ENCODE peak calls at places on chromosomes 6 and 20, in six cellular contexts. D is HCT116, M is GM12878, X is endothelial cell of umbilical vein, T is A549, O is H1. H is an unnamed sample.

GRCh38 chr20:56032251-56032650 is 26.9 kb upstream of the CBLN4 start:
- DNase-seq in D (peak), M (no peak), X (no peak), T (peak), O (no peak), H (peak)

GRCh38 chr6:106501836-106502447 is 127.4 kb downstream of the RTN4IP1 start:
- DNase-seq in D (no peak), M (no peak), X (no peak), T (no peak), O (no peak), H (peak)

GRCh38 chr6:82881519-82881918 is 184.1 kb downstream of the UBE3D start:
- DNase-seq in D (no peak), M (no peak), X (no peak), T (no peak), O (no peak), H (no peak)

GRCh38 chr6:170174124-170174770 is 116.6 kb downstream of the DLL1 start:
- DNase-seq in D (no peak), M (no peak), X (no peak), T (no peak), O (peak), H (no peak)

GRCh38 chr20:22402990-22403859 is 181.1 kb downstream of the FOXA2 start:
- DNase-seq in D (no peak), M (no peak), X (no peak), T (peak), O (no peak), H (no peak)

GRCh38 chr6:39568896-39569295 is 156.3 kb downstream of the KIF6 start:
- DNase-seq in D (no peak), M (no peak), X (no peak), T (no peak), O (no peak), H (no peak)

GRCh38 chr6:43217351-43217750 is 11.9 kb downstream of the DNPH1 start:
- DNase-seq in D (no peak), M (no peak), X (no peak), T (no peak), O (no peak), H (no peak)

GRCh38 chr6:159427335-159427734 is 258.1 kb downstream of the FNDC1 start:
- DNase-seq in D (no peak), M (no peak), X (no peak), T (no peak), O (no peak), H (no peak)

GRCh38 chr20:59810376-59811187 is 122.9 kb downstream of the SYCP2 start:
- DNase-seq in D (no peak), M (no peak), X (no peak), T (no peak), O (peak), H (no peak)

GRCh38 chr6:38182426-38182825 is 362.9 kb downstream of the ZFAND3 start:
- DNase-seq in D (no peak), M (no peak), X (no peak), T (no peak), O (no peak), H (no peak)

GRCh38 chr6:53811082-53811481 is 16.3 kb downstream of the LRRC1 start:
- DNase-seq in D (peak), M (peak), X (no peak), T (no peak), O (no peak), H (no peak)

GRCh38 chr20:53402233-53403005 is 191.2 kb downstream of the ZNF217 start:
- DNase-seq in D (no peak), M (no peak), X (no peak), T (no peak), O (no peak), H (no peak)

GRCh38 chr6:31639449-31639861 is 13.0 kb downstream of the BAG6 start:
- DNase-seq in D (no peak), M (no peak), X (no peak), T (no peak), O (no peak), H (peak)

GRCh38 chr6:105459884-105460283 is 57.0 kb upstream of the PREP start:
- DNase-seq in D (no peak), M (peak), X (peak), T (peak), O (no peak), H (peak)

GRCh38 chr6:84772428-84773132 is 8.2 kb upstream of the TBX18 start:
- DNase-seq in D (no peak), M (no peak), X (no peak), T (peak), O (peak), H (no peak)

GRCh38 chr20:17226410-17227198 is at the start of gene PCSK2:
- DNase-seq in D (no peak), M (no peak), X (no peak), T (peak), O (peak), H (no peak)

GRCh38 chr6:111087871-111088667 is 766 bp downstream of the SLC16A10 start:
- DNase-seq in D (peak), M (no peak), X (peak), T (no peak), O (peak), H (peak)

GRCh38 chr20:2748551-2749342 is 51.7 kb downstream of the CPXM1 start:
- DNase-seq in D (no peak), M (no peak), X (no peak), T (no peak), O (peak), H (no peak)

GRCh38 chr6:149717588-149718458 is at the start of gene LATS1:
- DNase-seq in D (peak), M (no peak), X (peak), T (peak), O (peak), H (peak)

GRCh38 chr6:1820165-1820564 is 210.4 kb downstream of the FOXC1 start:
- DNase-seq in D (no peak), M (no peak), X (no peak), T (no peak), O (no peak), H (no peak)

GRCh38 chr6:168890306-168890995 is 363.2 kb downstream of the THBS2 start:
- DNase-seq in D (no peak), M (no peak), X (no peak), T (no peak), O (no peak), H (no peak)

GRCh38 chr20:49924247-49924646 is 8.9 kb upstream of the SPATA2 start:
- DNase-seq in D (no peak), M (no peak), X (no peak), T (no peak), O (no peak), H (no peak)

GRCh38 chr6:40877362-40877761 is 161.7 kb downstream of the UNC5CL start:
- DNase-seq in D (no peak), M (no peak), X (no peak), T (no peak), O (no peak), H (no peak)

GRCh38 chr20:63560856-63561609 is 7.1 kb downstream of the FNDC11 start:
- DNase-seq in D (no peak), M (no peak), X (no peak), T (no peak), O (no peak), H (no peak)

GRCh38 chr6:17385660-17386059 is 7.7 kb upstream of the CAP2 start:
- DNase-seq in D (no peak), M (no peak), X (no peak), T (no peak), O (no peak), H (no peak)

GRCh38 chr20:63700199-63701050 is 4.0 kb downstream of the TNFRSF6B start:
- DNase-seq in D (no peak), M (no peak), X (no peak), T (no peak), O (no peak), H (no peak)

GRCh38 chr6:114053791-114054190 is 82.8 kb upstream of the HDAC2 start:
- DNase-seq in D (no peak), M (no peak), X (no peak), T (no peak), O (no peak), H (no peak)

GRCh38 chr6:158703121-158703839 is 53.4 kb downstream of the SYTL3 start:
- DNase-seq in D (no peak), M (no peak), X (no peak), T (no peak), O (no peak), H (no peak)

GRCh38 chr20:8361008-8361652 is 229.1 kb downstream of the PLCB1 start:
- DNase-seq in D (no peak), M (peak), X (no peak), T (peak), O (no peak), H (peak)

GRCh38 chr20:10987651-10988383 is 314.0 kb upstream of the JAG1 start:
- DNase-seq in D (no peak), M (no peak), X (no peak), T (no peak), O (no peak), H (no peak)

GRCh38 chr20:33709398-33709797 is 10.7 kb downstream of the PXMP4 start:
- DNase-seq in D (no peak), M (no peak), X (no peak), T (no peak), O (no peak), H (no peak)

GRCh38 chr6:21595951-21596378 is 2.4 kb downstream of the SOX4 start:
- DNase-seq in D (no peak), M (no peak), X (no peak), T (no peak), O (no peak), H (no peak)

GRCh38 chr6:21593412-21593926 is at the start of gene SOX4:
- DNase-seq in D (peak), M (peak), X (peak), T (peak), O (peak), H (peak)

GRCh38 chr6:21595265-21595950 is 1.9 kb downstream of the SOX4 start:
- DNase-seq in D (no peak), M (no peak), X (no peak), T (peak), O (no peak), H (peak)

GRCh38 chr6:21593927-21594421 is 423 bp downstream of the SOX4 start:
- DNase-seq in D (no peak), M (no peak), X (no peak), T (no peak), O (no peak), H (peak)

DNA sequence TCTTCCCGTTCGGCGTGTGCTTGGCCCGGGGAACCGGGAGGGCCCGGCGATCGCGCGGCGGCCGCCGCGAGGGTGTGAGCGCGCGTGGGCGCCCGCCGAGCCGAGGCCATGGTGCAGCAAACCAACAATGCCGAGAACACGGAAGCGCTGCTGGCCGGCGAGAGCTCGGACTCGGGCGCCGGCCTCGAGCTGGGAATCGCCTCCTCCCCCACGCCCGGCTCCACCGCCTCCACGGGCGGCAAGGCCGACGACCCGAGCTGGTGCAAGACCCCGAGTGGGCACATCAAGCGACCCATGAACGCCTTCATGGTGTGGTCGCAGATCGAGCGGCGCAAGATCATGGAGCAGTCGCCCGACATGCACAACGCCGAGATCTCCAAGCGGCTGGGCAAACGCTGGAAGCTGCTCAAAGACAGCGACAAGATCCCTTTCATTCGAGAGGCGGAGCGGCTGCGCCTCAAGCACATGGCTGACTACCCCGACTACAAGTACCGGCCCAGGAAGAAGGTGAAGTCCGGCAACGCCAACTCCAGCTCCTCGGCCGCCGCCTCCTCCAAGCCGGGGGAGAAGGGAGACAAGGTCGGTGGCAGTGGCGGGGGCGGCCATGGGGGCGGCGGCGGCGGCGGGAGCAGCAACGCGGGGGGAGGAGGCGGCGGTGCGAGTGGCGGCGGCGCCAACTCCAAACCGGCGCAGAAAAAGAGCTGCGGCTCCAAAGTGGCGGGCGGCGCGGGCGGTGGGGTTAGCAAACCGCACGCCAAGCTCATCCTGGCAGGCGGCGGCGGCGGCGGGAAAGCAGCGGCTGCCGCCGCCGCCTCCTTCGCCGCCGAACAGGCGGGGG is 1.1 kb downstream of the SOX4 start:
- DNase-seq in D (no peak), M (no peak), X (peak), T (peak), O (no peak), H (peak)
- TF ChIP-seq POLR2A in D (no peak), M (peak), X (no peak), T (peak), O (no peak), H (peak)

GRCh38 chr6:100288311-100288710 is 176.4 kb downstream of the SIM1 start:
- DNase-seq in D (no peak), M (no peak), X (no peak), T (no peak), O (no peak), H (no peak)

GRCh38 chr6:100289285-100289684 is 175.4 kb downstream of the SIM1 start:
- DNase-seq in D (no peak), M (no peak), X (no peak), T (peak), O (no peak), H (no peak)

GRCh38 chr6:100281471-100281878 is 183.2 kb downstream of the SIM1 start:
- DNase-seq in D (no peak), M (no peak), X (no peak), T (no peak), O (peak), H (no peak)

DNA sequence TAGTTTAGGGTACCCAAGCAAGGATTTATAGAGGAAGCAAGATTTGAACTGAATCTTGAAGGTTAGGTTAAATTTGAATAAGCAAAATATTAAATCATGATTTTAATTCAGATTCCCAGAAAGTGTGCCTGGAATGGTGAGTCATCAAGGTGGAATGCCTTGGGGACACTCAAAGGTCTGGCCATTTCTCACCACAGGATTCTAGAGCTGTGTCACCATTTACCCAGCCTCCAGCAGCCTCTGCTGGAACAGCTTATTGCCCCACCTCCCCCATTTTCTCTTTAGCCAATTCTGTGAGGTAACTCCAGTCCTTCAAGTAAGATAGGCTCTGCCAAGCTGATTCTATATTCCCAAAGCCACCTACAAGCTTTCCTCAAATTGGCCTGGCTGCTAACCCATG is 181.4 kb downstream of the SIM1 start:
- DNase-seq in D (peak), M (no peak), X (no peak), T (peak), O (no peak), H (no peak)
- TF ChIP-seq MAX in D (no peak), M (no peak), X (no peak), T (no peak), O (no peak), H (no peak)

DNA sequence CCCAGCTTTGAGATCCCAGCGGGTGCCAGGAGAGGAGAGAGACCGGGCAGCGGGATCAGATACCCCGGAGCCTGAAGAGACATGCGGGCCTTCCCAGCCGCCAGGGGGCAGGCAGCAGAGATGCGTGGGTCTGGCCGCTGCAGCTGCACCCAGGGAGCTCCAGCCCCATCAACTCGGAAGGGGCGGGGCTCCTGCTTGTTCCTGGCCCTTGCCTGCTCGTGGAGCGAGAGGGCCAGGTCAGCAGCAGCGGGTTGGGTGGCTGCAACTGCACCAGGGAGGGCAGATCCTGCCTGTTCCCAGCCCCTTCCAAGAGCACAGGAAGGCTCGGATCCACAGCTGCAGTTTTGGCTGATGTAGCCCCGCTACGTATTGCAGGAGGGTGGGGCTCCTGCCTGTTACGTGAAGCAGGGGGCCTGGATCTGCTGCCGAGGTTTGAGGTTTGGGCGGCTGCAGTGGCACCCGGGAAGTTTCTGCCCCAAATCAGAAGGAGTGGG is 532.8 kb downstream of the RFPL4B start:
- DNase-seq in D (no peak), M (no peak), X (no peak), T (peak), O (peak), H (peak)
- H3K4me3 ChIP-seq in D (no peak), M (no peak), X (no peak), T (no peak), O (no peak), H (no peak)

DNA sequence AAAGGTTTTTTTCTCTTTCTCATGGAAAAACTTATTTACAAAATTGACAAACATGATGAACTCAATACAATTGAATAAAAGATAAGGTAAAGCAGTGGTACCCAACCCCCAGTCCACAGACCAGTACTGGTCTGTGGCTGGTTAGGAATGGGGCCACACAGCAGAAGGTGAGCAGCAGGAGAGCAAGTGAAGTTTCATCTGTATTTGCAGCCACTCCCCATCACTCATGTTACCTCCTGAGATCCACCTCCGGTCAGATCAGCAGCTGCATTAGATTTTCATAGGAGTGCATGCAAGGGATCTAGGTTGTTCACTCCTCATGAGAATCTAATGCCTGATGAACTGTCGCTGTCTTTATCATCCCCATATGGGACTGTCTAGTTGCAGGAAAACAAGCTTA is 47.5 kb downstream of the HMGCLL1 start:
- DNase-seq in D (no peak), M (no peak), X (no peak), T (no peak), O (no peak), H (no peak)
- TF ChIP-seq POLR2A in D (no peak), M (no peak), X (no peak), T (no peak), O (no peak), H (no peak)

DNA sequence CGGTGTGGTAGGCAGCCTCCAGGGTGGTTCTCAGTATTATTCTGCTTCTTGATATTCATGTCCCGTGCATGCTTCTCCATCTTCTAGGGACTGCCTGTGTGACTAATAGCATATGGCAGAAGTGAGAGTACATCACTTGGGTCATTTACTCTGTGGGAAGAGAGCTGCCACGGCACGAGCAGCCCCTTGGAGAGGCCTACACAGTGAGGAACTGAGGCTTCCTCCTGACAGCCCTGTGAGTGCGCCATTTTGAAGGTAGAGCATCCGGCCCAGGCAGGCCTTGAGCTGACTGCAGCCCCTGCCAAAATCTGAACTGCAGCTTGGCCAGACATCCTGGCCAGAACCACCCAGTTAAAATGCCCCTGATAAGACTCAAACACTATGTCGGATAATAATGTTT is 17.3 kb upstream of the MCUR1 start:
- DNase-seq in D (no peak), M (no peak), X (no peak), T (no peak), O (no peak), H (no peak)
- TF ChIP-seq MAX in D (no peak), M (no peak), X (no peak), T (no peak), O (no peak), H (no peak)

GRCh38 chr20:1490643-1491042 is 577 bp downstream of the SIRPB2 start:
- DNase-seq in D (no peak), M (no peak), X (no peak), T (no peak), O (no peak), H (peak)

GRCh38 chr20:1491891-1492642 is 847 bp upstream of the SIRPB2 start:
- DNase-seq in D (no peak), M (no peak), X (peak), T (no peak), O (no peak), H (peak)

GRCh38 chr20:1489328-1489727 is 1.9 kb downstream of the SIRPB2 start:
- DNase-seq in D (no peak), M (no peak), X (no peak), T (no peak), O (no peak), H (no peak)

GRCh38 chr20:1491281-1491840 is at the start of gene SIRPB2:
- DNase-seq in D (no peak), M (no peak), X (peak), T (no peak), O (no peak), H (peak)

GRCh38 chr20:1489764-1490436 is 1.3 kb downstream of the SIRPB2 start:
- DNase-seq in D (peak), M (no peak), X (peak), T (no peak), O (no peak), H (peak)
- H3K4me3 ChIP-seq in D (no peak), M (no peak), X (peak), T (no peak), O (no peak), H (peak)

H was measured in NB4.